ENCODE peak calls at places on chromosomes 5 and 9, in five cellular contexts. One of them, this sample, is unnamed.

GRCh38 chr9:81363916-81364480 is 325.3 kb downstream of the TLE1 start:
- DNase-seq in type B pancreatic cell: no peak
- DNase-seq in fibroblast of pulmonary artery: no peak
- DNase-seq in MCF 10A: peak
- DNase-seq in foreskin fibroblast: no peak
- DNase-seq in this sample: no peak

GRCh38 chr5:145110826-145111225 is 724.3 kb downstream of the PRELID2 start:
- DNase-seq in type B pancreatic cell: no peak
- DNase-seq in fibroblast of pulmonary artery: peak
- DNase-seq in MCF 10A: no peak
- DNase-seq in foreskin fibroblast: no peak
- DNase-seq in this sample: peak

GRCh38 chr5:172095368-172095960 is 89.0 kb upstream of the FBXW11 start:
- DNase-seq in type B pancreatic cell: no peak
- DNase-seq in fibroblast of pulmonary artery: no peak
- DNase-seq in MCF 10A: no peak
- DNase-seq in foreskin fibroblast: no peak
- DNase-seq in this sample: no peak

GRCh38 chr9:117664419-117664818 is 39.8 kb upstream of the TLR4 start:
- DNase-seq in type B pancreatic cell: no peak
- DNase-seq in fibroblast of pulmonary artery: no peak
- DNase-seq in MCF 10A: no peak
- DNase-seq in foreskin fibroblast: no peak
- DNase-seq in this sample: no peak

GRCh38 chr5:84301535-84301934 is 83.1 kb downstream of the EDIL3 start:
- DNase-seq in type B pancreatic cell: no peak
- DNase-seq in fibroblast of pulmonary artery: peak
- DNase-seq in MCF 10A: no peak
- DNase-seq in foreskin fibroblast: peak
- DNase-seq in this sample: no peak

GRCh38 chr5:34699155-34700077 is 43.3 kb downstream of the RAI14 start:
- DNase-seq in type B pancreatic cell: no peak
- DNase-seq in fibroblast of pulmonary artery: no peak
- DNase-seq in MCF 10A: no peak
- DNase-seq in foreskin fibroblast: no peak
- DNase-seq in this sample: no peak

GRCh38 chr5:170219615-170220014 is 13.2 kb upstream of the C5orf58 start:
- DNase-seq in type B pancreatic cell: no peak
- DNase-seq in fibroblast of pulmonary artery: peak
- DNase-seq in MCF 10A: peak
- DNase-seq in foreskin fibroblast: peak
- DNase-seq in this sample: peak

GRCh38 chr5:148830220-148830619 is 3.8 kb downstream of the ADRB2 start:
- DNase-seq in type B pancreatic cell: no peak
- DNase-seq in fibroblast of pulmonary artery: no peak
- DNase-seq in MCF 10A: peak
- DNase-seq in foreskin fibroblast: no peak
- DNase-seq in this sample: no peak

GRCh38 chr9:135907006-135907434 is 326 bp downstream of the CAMSAP1 start:
- DNase-seq in type B pancreatic cell: no peak
- DNase-seq in fibroblast of pulmonary artery: peak
- DNase-seq in MCF 10A: no peak
- DNase-seq in foreskin fibroblast: peak
- DNase-seq in this sample: no peak

GRCh38 chr5:118952992-118953651 is 35.2 kb downstream of the DTWD2 start:
- DNase-seq in type B pancreatic cell: no peak
- DNase-seq in fibroblast of pulmonary artery: no peak
- DNase-seq in MCF 10A: no peak
- DNase-seq in foreskin fibroblast: peak
- DNase-seq in this sample: no peak

GRCh38 chr9:15606667-15607472 is 54.0 kb downstream of the CCDC171 start:
- DNase-seq in type B pancreatic cell: no peak
- DNase-seq in fibroblast of pulmonary artery: peak
- DNase-seq in MCF 10A: peak
- DNase-seq in foreskin fibroblast: peak
- DNase-seq in this sample: peak

GRCh38 chr5:159330131-159330530 is at the start of gene IL12B:
- DNase-seq in type B pancreatic cell: no peak
- DNase-seq in fibroblast of pulmonary artery: peak
- DNase-seq in MCF 10A: peak
- DNase-seq in foreskin fibroblast: peak
- DNase-seq in this sample: peak

GRCh38 chr9:35415769-35416427 is 74.0 kb upstream of the RUSC2 start:
- DNase-seq in type B pancreatic cell: no peak
- DNase-seq in fibroblast of pulmonary artery: no peak
- DNase-seq in MCF 10A: peak
- DNase-seq in foreskin fibroblast: no peak
- DNase-seq in this sample: no peak

GRCh38 chr5:5381259-5382006 is 41.0 kb upstream of the ICE1 start:
- DNase-seq in type B pancreatic cell: no peak
- DNase-seq in fibroblast of pulmonary artery: peak
- DNase-seq in MCF 10A: no peak
- DNase-seq in foreskin fibroblast: no peak
- DNase-seq in this sample: no peak

GRCh38 chr9:100690438-100690837 is 112.6 kb downstream of the CAVIN4 start:
- DNase-seq in type B pancreatic cell: no peak
- DNase-seq in fibroblast of pulmonary artery: no peak
- DNase-seq in MCF 10A: no peak
- DNase-seq in foreskin fibroblast: no peak
- DNase-seq in this sample: no peak

GRCh38 chr5:167219296-167219695 is 1072.1 kb upstream of the WWC1 start:
- DNase-seq in type B pancreatic cell: no peak
- DNase-seq in fibroblast of pulmonary artery: no peak
- DNase-seq in MCF 10A: no peak
- DNase-seq in foreskin fibroblast: no peak
- DNase-seq in this sample: no peak

GRCh38 chr5:96176022-96176421 is 214.4 kb upstream of the ELL2 start:
- DNase-seq in type B pancreatic cell: no peak
- DNase-seq in fibroblast of pulmonary artery: no peak
- DNase-seq in MCF 10A: no peak
- DNase-seq in foreskin fibroblast: no peak
- DNase-seq in this sample: no peak

GRCh38 chr9:136576269-136576626 is 30.4 kb upstream of the NOTCH1 start:
- DNase-seq in type B pancreatic cell: no peak
- DNase-seq in fibroblast of pulmonary artery: no peak
- DNase-seq in MCF 10A: peak
- DNase-seq in foreskin fibroblast: peak
- DNase-seq in this sample: no peak

GRCh38 chr9:35691757-35692301 is 2.1 kb upstream of the TPM2 start:
- DNase-seq in type B pancreatic cell: no peak
- DNase-seq in fibroblast of pulmonary artery: no peak
- DNase-seq in MCF 10A: no peak
- DNase-seq in foreskin fibroblast: no peak
- DNase-seq in this sample: no peak

GRCh38 chr9:110526426-110526825 is 53.1 kb downstream of the SVEP1 start:
- DNase-seq in type B pancreatic cell: no peak
- DNase-seq in fibroblast of pulmonary artery: peak
- DNase-seq in MCF 10A: peak
- DNase-seq in foreskin fibroblast: peak
- DNase-seq in this sample: peak

GRCh38 chr9:33861917-33862453 is 45.0 kb downstream of the UBE2R2 start:
- DNase-seq in type B pancreatic cell: no peak
- DNase-seq in fibroblast of pulmonary artery: no peak
- DNase-seq in MCF 10A: no peak
- DNase-seq in foreskin fibroblast: no peak
- DNase-seq in this sample: no peak

GRCh38 chr9:130488621-130489330 is 44.0 kb downstream of the ASS1 start:
- DNase-seq in type B pancreatic cell: no peak
- DNase-seq in fibroblast of pulmonary artery: no peak
- DNase-seq in MCF 10A: no peak
- DNase-seq in foreskin fibroblast: no peak
- DNase-seq in this sample: no peak

GRCh38 chr9:89986190-89986589 is 381.4 kb downstream of the GADD45G start:
- DNase-seq in type B pancreatic cell: no peak
- DNase-seq in fibroblast of pulmonary artery: no peak
- DNase-seq in MCF 10A: no peak
- DNase-seq in foreskin fibroblast: no peak
- DNase-seq in this sample: no peak

GRCh38 chr5:17305964-17306725 is 88.7 kb downstream of the BASP1 start:
- DNase-seq in type B pancreatic cell: no peak
- DNase-seq in fibroblast of pulmonary artery: peak
- DNase-seq in MCF 10A: peak
- DNase-seq in foreskin fibroblast: peak
- DNase-seq in this sample: peak

GRCh38 chr9:79581794-79582193 is 10.0 kb downstream of the TLE4 start:
- DNase-seq in type B pancreatic cell: no peak
- DNase-seq in fibroblast of pulmonary artery: peak
- DNase-seq in MCF 10A: no peak
- DNase-seq in foreskin fibroblast: peak
- DNase-seq in this sample: peak

GRCh38 chr9:134189167-134189474 is 24.8 kb upstream of the RNU6ATAC start:
- DNase-seq in type B pancreatic cell: no peak
- DNase-seq in fibroblast of pulmonary artery: no peak
- DNase-seq in MCF 10A: no peak
- DNase-seq in foreskin fibroblast: no peak
- DNase-seq in this sample: no peak

GRCh38 chr5:139745121-139745799 is 50.3 kb upstream of the PSD2 start:
- DNase-seq in type B pancreatic cell: no peak
- DNase-seq in fibroblast of pulmonary artery: peak
- DNase-seq in MCF 10A: peak
- DNase-seq in foreskin fibroblast: peak
- DNase-seq in this sample: peak

GRCh38 chr9:444528-444927 is 229.9 kb downstream of the DOCK8 start:
- DNase-seq in type B pancreatic cell: no peak
- DNase-seq in fibroblast of pulmonary artery: no peak
- DNase-seq in MCF 10A: peak
- DNase-seq in foreskin fibroblast: no peak
- DNase-seq in this sample: no peak

GRCh38 chr5:170280090-170280493 is 17.5 kb downstream of the LCP2 start:
- DNase-seq in type B pancreatic cell: no peak
- DNase-seq in fibroblast of pulmonary artery: no peak
- DNase-seq in MCF 10A: no peak
- DNase-seq in foreskin fibroblast: no peak
- DNase-seq in this sample: no peak

GRCh38 chr5:101995585-101995984 is 300.5 kb downstream of the SLCO4C1 start:
- DNase-seq in type B pancreatic cell: no peak
- DNase-seq in fibroblast of pulmonary artery: no peak
- DNase-seq in MCF 10A: no peak
- DNase-seq in foreskin fibroblast: no peak
- DNase-seq in this sample: no peak

GRCh38 chr5:34499001-34499734 is 157.0 kb upstream of the RAI14 start:
- DNase-seq in type B pancreatic cell: no peak
- DNase-seq in fibroblast of pulmonary artery: peak
- DNase-seq in MCF 10A: peak
- DNase-seq in foreskin fibroblast: peak
- DNase-seq in this sample: peak

GRCh38 chr9:18793122-18793521 is 239.9 kb downstream of the SAXO1 start:
- DNase-seq in type B pancreatic cell: no peak
- DNase-seq in fibroblast of pulmonary artery: no peak
- DNase-seq in MCF 10A: no peak
- DNase-seq in foreskin fibroblast: no peak
- DNase-seq in this sample: no peak
- TF ChIP-seq CTCF in type B pancreatic cell: no peak
- TF ChIP-seq CTCF in fibroblast of pulmonary artery: no peak
- TF ChIP-seq CTCF in MCF 10A: no peak
- TF ChIP-seq CTCF in foreskin fibroblast: no peak
- TF ChIP-seq CTCF in this sample: no peak

DNA sequence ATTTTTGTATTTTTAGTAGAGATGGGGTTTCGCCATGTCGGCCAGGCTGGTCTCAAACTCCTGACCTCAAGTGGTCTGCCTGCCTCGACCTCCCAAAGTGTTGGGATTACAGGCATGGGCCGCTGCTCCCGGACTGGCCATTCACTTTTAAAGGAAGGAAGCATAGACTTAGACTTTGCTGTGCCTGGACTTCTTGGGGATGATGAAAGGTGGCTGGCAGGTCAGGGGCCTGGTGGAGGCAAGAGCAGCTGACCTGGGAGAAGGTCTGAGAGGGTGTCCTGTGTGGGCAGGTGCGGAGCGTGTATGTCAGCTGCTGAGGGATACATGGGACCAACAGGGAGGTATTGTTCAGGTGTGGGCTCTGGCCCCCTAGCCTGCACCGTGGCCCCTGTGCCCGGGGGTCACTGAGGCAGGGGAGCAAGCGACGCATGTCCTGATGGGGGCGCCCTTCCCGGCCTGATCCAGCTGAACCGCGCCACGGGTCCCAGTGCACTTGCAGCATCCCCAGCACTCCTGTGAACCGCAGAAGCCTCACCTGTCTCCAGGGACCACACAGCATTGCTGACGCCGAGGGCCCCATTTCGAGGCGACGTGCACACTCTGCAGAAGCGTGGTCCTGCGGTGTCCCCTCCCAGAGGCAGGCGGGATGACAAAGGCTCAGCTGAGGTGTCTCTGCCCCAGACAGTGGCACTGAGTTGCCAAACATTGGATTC is 23.1 kb downstream of the NDUFS6 start:
- DNase-seq in type B pancreatic cell: no peak
- DNase-seq in fibroblast of pulmonary artery: no peak
- DNase-seq in MCF 10A: no peak
- DNase-seq in foreskin fibroblast: no peak
- DNase-seq in this sample: no peak
- TF ChIP-seq CTCF in type B pancreatic cell: no peak
- TF ChIP-seq CTCF in fibroblast of pulmonary artery: no peak
- TF ChIP-seq CTCF in MCF 10A: no peak
- TF ChIP-seq CTCF in foreskin fibroblast: no peak
- TF ChIP-seq CTCF in this sample: peak

GRCh38 chr5:176817864-176818377 is 7.6 kb downstream of the UNC5A start:
- DNase-seq in type B pancreatic cell: no peak
- DNase-seq in fibroblast of pulmonary artery: peak
- DNase-seq in MCF 10A: no peak
- DNase-seq in foreskin fibroblast: peak
- DNase-seq in this sample: no peak
- TF ChIP-seq CTCF in type B pancreatic cell: peak
- TF ChIP-seq CTCF in fibroblast of pulmonary artery: peak
- TF ChIP-seq CTCF in MCF 10A: peak
- TF ChIP-seq CTCF in foreskin fibroblast: peak
- TF ChIP-seq CTCF in this sample: peak

GRCh38 chr9:107340920-107341632 is 58.0 kb downstream of the RAD23B start:
- DNase-seq in type B pancreatic cell: peak
- DNase-seq in fibroblast of pulmonary artery: peak
- DNase-seq in MCF 10A: peak
- DNase-seq in foreskin fibroblast: peak
- DNase-seq in this sample: peak

GRCh38 chr9:107337676-107338590 is 54.9 kb downstream of the RAD23B start:
- DNase-seq in type B pancreatic cell: no peak
- DNase-seq in fibroblast of pulmonary artery: no peak
- DNase-seq in MCF 10A: no peak
- DNase-seq in foreskin fibroblast: peak
- DNase-seq in this sample: no peak

GRCh38 chr9:107338911-107339659 is 56.0 kb downstream of the RAD23B start:
- DNase-seq in type B pancreatic cell: no peak
- DNase-seq in fibroblast of pulmonary artery: no peak
- DNase-seq in MCF 10A: no peak
- DNase-seq in foreskin fibroblast: no peak
- DNase-seq in this sample: no peak

GRCh38 chr9:107345327-107345726 is 62.2 kb downstream of the RAD23B start:
- DNase-seq in type B pancreatic cell: peak
- DNase-seq in fibroblast of pulmonary artery: peak
- DNase-seq in MCF 10A: no peak
- DNase-seq in foreskin fibroblast: no peak
- DNase-seq in this sample: no peak

DNA sequence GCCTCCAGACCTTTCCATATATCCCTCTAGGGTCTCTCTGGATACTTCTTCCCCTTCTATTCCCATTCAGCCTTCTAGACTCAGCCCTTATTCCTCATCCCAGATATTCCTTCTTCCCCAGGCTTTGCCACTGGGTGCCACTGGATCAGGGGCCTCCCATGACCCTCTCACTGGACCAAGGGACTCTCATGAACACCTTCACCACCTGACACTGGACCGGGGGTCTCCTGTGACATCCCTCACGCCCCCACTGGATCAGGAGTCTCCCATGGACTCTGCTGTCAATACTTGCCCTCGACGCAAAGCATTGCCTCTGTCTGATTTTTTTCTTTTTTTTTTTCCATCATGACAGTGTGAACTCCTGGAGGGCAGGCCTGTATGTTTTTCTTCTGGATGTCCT is 59.7 kb downstream of the RAD23B start:
- DNase-seq in type B pancreatic cell: no peak
- DNase-seq in fibroblast of pulmonary artery: no peak
- DNase-seq in MCF 10A: no peak
- DNase-seq in foreskin fibroblast: no peak
- DNase-seq in this sample: no peak
- TF ChIP-seq CTCF in type B pancreatic cell: no peak
- TF ChIP-seq CTCF in fibroblast of pulmonary artery: no peak
- TF ChIP-seq CTCF in MCF 10A: no peak
- TF ChIP-seq CTCF in foreskin fibroblast: no peak
- TF ChIP-seq CTCF in this sample: no peak